ENCODE peak calls at places on chromosomes 7 and 10, in seven cellular contexts. L, Q, D, P, K, S and Y are unnamed samples.

GRCh38 chr10:78318305-78318704 is 284.6 kb downstream of the RPS24 start:
- DNase-seq in L (no peak), Q (no peak), D (no peak), P (no peak), K (no peak), S (no peak), Y (no peak)

GRCh38 chr7:29075621-29076020 is 70.7 kb downstream of the CPVL start:
- DNase-seq in L (no peak), Q (no peak), D (no peak), P (no peak), K (no peak), S (no peak), Y (no peak)

GRCh38 chr7:142240546-142240945 is 17.3 kb downstream of the PRSS58 start:
- DNase-seq in L (no peak), Q (no peak), D (no peak), P (no peak), K (no peak), S (no peak), Y (no peak)

GRCh38 chr10:82390866-82391658 is 516.1 kb downstream of the NRG3 start:
- DNase-seq in L (no peak), Q (no peak), D (no peak), P (no peak), K (no peak), S (no peak), Y (no peak)

GRCh38 chr7:76383089-76383944 is 24.5 kb upstream of the YWHAG start:
- DNase-seq in L (no peak), Q (no peak), D (no peak), P (no peak), K (peak), S (no peak), Y (no peak)

GRCh38 chr7:27210441-27211083 is 10.7 kb upstream of the HOXA13 start:
- DNase-seq in L (no peak), Q (no peak), D (peak), P (no peak), K (peak), S (peak), Y (no peak)

GRCh38 chr7:149608168-149608567 is 110.6 kb upstream of the ZNF746 start:
- DNase-seq in L (no peak), Q (no peak), D (no peak), P (no peak), K (no peak), S (no peak), Y (no peak)

GRCh38 chr7:602341-603141 is 82.9 kb upstream of the PDGFA start:
- DNase-seq in L (no peak), Q (peak), D (peak), P (no peak), K (no peak), S (no peak), Y (no peak)

GRCh38 chr10:91198781-91199180 is 21.7 kb upstream of the PCGF5 start:
- DNase-seq in L (no peak), Q (no peak), D (peak), P (peak), K (no peak), S (peak), Y (no peak)

GRCh38 chr7:157310676-157311185 is 26.1 kb upstream of the DNAJB6 start:
- DNase-seq in L (no peak), Q (no peak), D (no peak), P (no peak), K (no peak), S (peak), Y (no peak)

GRCh38 chr7:151120896-151121295 is 34.6 kb downstream of the AGAP3 start:
- DNase-seq in L (no peak), Q (no peak), D (no peak), P (no peak), K (no peak), S (no peak), Y (no peak)

GRCh38 chr10:127349737-127350136 is 153.3 kb upstream of the INSYN2A start:
- DNase-seq in L (no peak), Q (no peak), D (no peak), P (no peak), K (no peak), S (peak), Y (no peak)

GRCh38 chr7:18257711-18258110 is 230.1 kb upstream of the PRPS1L1 start:
- DNase-seq in L (no peak), Q (no peak), D (no peak), P (peak), K (no peak), S (peak), Y (no peak)

GRCh38 chr10:108787932-108788331 is 1135.4 kb downstream of the XPNPEP1 start:
- DNase-seq in L (no peak), Q (no peak), D (no peak), P (no peak), K (no peak), S (peak), Y (no peak)

GRCh38 chr10:132722391-132722790 is 63.6 kb downstream of the NKX6-2 start:
- DNase-seq in L (no peak), Q (no peak), D (no peak), P (no peak), K (no peak), S (no peak), Y (no peak)

GRCh38 chr7:12162420-12163113 is 48.5 kb upstream of the TMEM106B start:
- DNase-seq in L (no peak), Q (no peak), D (no peak), P (no peak), K (no peak), S (peak), Y (no peak)

GRCh38 chr10:125928928-125929585 is 32.7 kb downstream of the FANK1 start:
- DNase-seq in L (no peak), Q (no peak), D (no peak), P (no peak), K (no peak), S (no peak), Y (no peak)

GRCh38 chr10:128751284-128751683 is 625.1 kb upstream of the MKI67 start:
- DNase-seq in L (no peak), Q (no peak), D (no peak), P (peak), K (no peak), S (no peak), Y (no peak)

GRCh38 chr10:31864834-31865518 is 63.7 kb downstream of the ARHGAP12 start:
- DNase-seq in L (no peak), Q (no peak), D (no peak), P (no peak), K (no peak), S (peak), Y (no peak)

GRCh38 chr10:61251089-61251488 is 202.1 kb downstream of the TMEM26 start:
- DNase-seq in L (no peak), Q (no peak), D (no peak), P (no peak), K (no peak), S (no peak), Y (no peak)